ENCODE peak calls at places on chromosomes 1 and 21, in six cellular contexts. K, C, X, H, T and Y are unnamed samples.

GRCh38 chr1:234971586-234972297 is 156.9 kb downstream of the TOMM20 start:
- DNase-seq in K (no peak), C (no peak), X (no peak), H (no peak), T (no peak), Y (no peak)

GRCh38 chr1:41902125-41902524 is 16.6 kb downstream of the HIVEP3 start:
- DNase-seq in K (no peak), C (no peak), X (no peak), H (no peak), T (no peak), Y (no peak)

GRCh38 chr21:38814126-38815059 is 8.7 kb downstream of the ETS2 start:
- DNase-seq in K (no peak), C (no peak), X (no peak), H (no peak), T (no peak), Y (no peak)

GRCh38 chr1:45887156-45887842 is 83.9 kb downstream of the MAST2 start:
- DNase-seq in K (no peak), C (no peak), X (no peak), H (no peak), T (no peak), Y (no peak)

GRCh38 chr1:230754831-230755230 is 7.6 kb downstream of the CAPN9 start:
- DNase-seq in K (no peak), C (peak), X (no peak), H (peak), T (no peak), Y (no peak)

GRCh38 chr21:40635336-40635735 is 211.6 kb downstream of the DSCAM start:
- DNase-seq in K (no peak), C (no peak), X (no peak), H (no peak), T (no peak), Y (no peak)

GRCh38 chr1:56799605-56800398 is 19.4 kb downstream of the FYB2 start:
- DNase-seq in K (no peak), C (no peak), X (no peak), H (no peak), T (no peak), Y (no peak)

GRCh38 chr1:91741301-91741700 is 144.7 kb downstream of the TGFBR3 start:
- DNase-seq in K (no peak), C (no peak), X (no peak), H (no peak), T (no peak), Y (no peak)

GRCh38 chr1:186609183-186609582 is 71.0 kb downstream of the PTGS2 start:
- DNase-seq in K (no peak), C (no peak), X (no peak), H (no peak), T (no peak), Y (no peak)

GRCh38 chr1:170663011-170663410 is 920 bp upstream of the PRRX1 start:
- DNase-seq in K (no peak), C (no peak), X (no peak), H (no peak), T (no peak), Y (no peak)

GRCh38 chr1:88509369-88509768 is 174.7 kb upstream of the PKN2 start:
- DNase-seq in K (no peak), C (no peak), X (no peak), H (no peak), T (no peak), Y (no peak)

GRCh38 chr1:85245456-85245855 is 14.0 kb downstream of the C1orf52 start:
- DNase-seq in K (no peak), C (no peak), X (no peak), H (no peak), T (no peak), Y (no peak)

GRCh38 chr1:111600886-111601386 is 18.7 kb upstream of the RAP1A start:
- DNase-seq in K (no peak), C (no peak), X (no peak), H (no peak), T (no peak), Y (no peak)

GRCh38 chr1:168088511-168089325 is 48.0 kb downstream of the GPR161 start:
- DNase-seq in K (no peak), C (no peak), X (no peak), H (no peak), T (no peak), Y (no peak)

GRCh38 chr21:41433566-41433965 is 7.5 kb downstream of the MX1 start:
- DNase-seq in K (no peak), C (no peak), X (no peak), H (no peak), T (no peak), Y (no peak)

GRCh38 chr1:12549460-12550349 is 68.3 kb downstream of the DHRS3 start:
- DNase-seq in K (peak), C (peak), X (no peak), H (peak), T (peak), Y (peak)

GRCh38 chr21:34865922-34866271 is 183.2 kb downstream of the RUNX1 start:
- DNase-seq in K (no peak), C (no peak), X (no peak), H (no peak), T (no peak), Y (no peak)

GRCh38 chr21:36059823-36060158 is 535 bp downstream of the SETD4 start:
- DNase-seq in K (peak), C (peak), X (peak), H (peak), T (no peak), Y (peak)

GRCh38 chr21:27561116-27561515 is 594.2 kb upstream of the ADAMTS5 start:
- DNase-seq in K (no peak), C (peak), X (no peak), H (no peak), T (no peak), Y (no peak)

GRCh38 chr1:62240651-62241050 is 46.0 kb downstream of the L1TD1 start:
- DNase-seq in K (no peak), C (no peak), X (no peak), H (no peak), T (no peak), Y (no peak)

GRCh38 chr1:230977781-230978490 is 725 bp downstream of the TTC13 start:
- DNase-seq in K (peak), C (no peak), X (no peak), H (peak), T (peak), Y (peak)

GRCh38 chr1:111850124-111850523 is 94.4 kb downstream of the DDX20 start:
- DNase-seq in K (no peak), C (no peak), X (no peak), H (peak), T (no peak), Y (no peak)

GRCh38 chr1:27562483-27563406 is 41.2 kb downstream of the AHDC1 start:
- DNase-seq in K (no peak), C (no peak), X (no peak), H (no peak), T (no peak), Y (peak)

GRCh38 chr1:27563407-27564263 is 40.3 kb downstream of the AHDC1 start:
- DNase-seq in K (no peak), C (peak), X (no peak), H (peak), T (peak), Y (peak)

GRCh38 chr1:27560271-27561125 is 43.4 kb downstream of the AHDC1 start:
- DNase-seq in K (no peak), C (no peak), X (no peak), H (no peak), T (no peak), Y (no peak)

GRCh38 chr1:27561126-27561899 is 42.6 kb downstream of the AHDC1 start:
- DNase-seq in K (no peak), C (no peak), X (no peak), H (no peak), T (peak), Y (no peak)

GRCh38 chr1:27562021-27562420 is 41.9 kb downstream of the AHDC1 start:
- DNase-seq in K (no peak), C (no peak), X (no peak), H (no peak), T (no peak), Y (no peak)
- H3K4me3 ChIP-seq in K (peak), C (no peak), X (no peak), H (no peak), T (no peak), Y (no peak)

GRCh38 chr1:220904861-220905260 is 25.6 kb downstream of the HLX start:
- DNase-seq in K (no peak), C (no peak), X (no peak), H (no peak), T (no peak), Y (no peak)
- TF ChIP-seq CTCF in K (no peak), C (no peak), X (no peak), H (no peak), T (no peak), Y (no peak)

DNA sequence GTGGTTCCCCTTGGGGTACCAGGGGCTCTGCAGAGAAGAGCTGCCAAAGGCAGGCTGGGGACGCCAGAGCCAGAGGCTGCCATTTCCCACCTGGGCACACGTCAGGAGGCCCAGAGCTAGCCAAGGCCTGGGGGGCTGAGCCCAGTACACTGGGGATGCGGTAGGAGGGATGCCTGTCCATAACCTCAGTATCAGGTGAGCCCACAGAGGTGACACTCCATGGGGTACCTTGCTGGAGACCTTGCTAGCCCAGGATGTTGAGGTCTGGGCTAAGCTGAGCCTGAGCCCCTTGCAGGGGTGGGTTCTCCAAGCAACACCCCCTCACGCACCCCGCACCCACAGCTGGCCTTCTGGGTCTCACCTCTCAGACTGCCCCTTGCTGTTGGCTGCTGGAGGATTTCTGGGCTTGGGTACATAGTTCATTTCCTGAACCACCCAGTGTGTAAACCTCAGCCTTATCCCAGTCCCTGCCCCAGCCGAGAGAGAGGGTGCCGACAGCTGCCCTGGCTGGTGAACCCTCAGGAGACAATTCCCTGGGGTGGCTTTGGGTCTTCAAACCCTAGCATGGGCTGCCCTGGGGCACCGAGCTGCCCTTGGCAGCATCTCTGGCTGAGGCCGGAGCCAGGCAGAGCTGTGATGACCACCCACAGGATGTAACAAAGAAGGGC is 92.5 kb upstream of the VAMP3 start:
- DNase-seq in K (no peak), C (no peak), X (no peak), H (no peak), T (no peak), Y (no peak)
- TF ChIP-seq POLR2A in K (no peak), C (no peak), X (no peak), H (no peak), T (no peak), Y (no peak)

GRCh38 chr21:45949928-45950739 is 31.4 kb upstream of the COL6A1 start:
- DNase-seq in K (peak), C (no peak), X (no peak), H (no peak), T (no peak), Y (no peak)
- H3K4me3 ChIP-seq in K (peak), C (no peak), X (no peak), H (no peak), T (no peak), Y (no peak)

DNA sequence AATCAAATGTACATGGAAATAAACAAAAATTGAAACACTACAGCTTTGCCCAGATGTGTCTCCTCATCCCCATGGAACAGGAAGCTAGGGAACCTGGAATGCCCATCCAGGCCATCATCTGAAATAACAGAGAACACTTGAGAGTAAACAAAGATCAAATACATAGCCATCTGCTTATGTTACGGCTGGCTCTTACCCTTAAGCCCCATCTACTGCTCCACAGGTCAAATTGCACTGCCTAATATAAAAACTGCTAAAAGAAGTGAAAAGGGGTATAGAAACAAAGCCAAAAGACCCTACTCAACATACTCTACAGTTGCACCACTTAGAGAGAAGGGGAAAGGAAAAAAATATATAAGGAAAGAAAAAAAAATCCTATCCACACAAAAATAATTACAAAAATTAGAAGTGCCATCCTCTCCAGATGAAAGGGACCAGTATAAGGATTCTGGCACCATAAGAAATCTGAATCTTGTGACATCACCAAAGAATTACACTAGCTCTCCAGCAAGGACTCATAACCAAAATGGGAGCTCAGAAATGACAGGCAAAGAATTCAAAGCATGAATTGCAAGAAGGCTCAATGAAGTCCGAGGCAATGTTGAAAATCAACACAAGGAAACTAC is 26.9 kb downstream of the OR6Y1 start:
- DNase-seq in K (no peak), C (no peak), X (no peak), H (no peak), T (no peak), Y (no peak)
- TF ChIP-seq CTCF in K (no peak), C (no peak), X (no peak), H (peak), T (peak), Y (no peak)